ENCODE peak calls at places on chromosomes 4 and X, in six cellular contexts. Q is smooth muscle cell of the brain vasculature, C is ureter, X is NCI-H524, W is AG08395, A is SK-MEL-5. I is an unnamed sample.

GRCh38 chrX:54482839-54483593 is 13.0 kb downstream of the FGD1 start:
- DNase-seq in Q (no peak), C (no peak), X (no peak), W (peak; percentile 31), A (peak; percentile 56), I (no peak)

GRCh38 chr4:110309686-110310085 is 111.3 kb upstream of the ELOVL6 start:
- DNase-seq in Q (peak; percentile 35), C (no peak), X (no peak), W (peak; percentile 10), A (no peak), I (no peak)

GRCh38 chr4:41321216-41321945 is 64.7 kb downstream of the UCHL1 start:
- DNase-seq in Q (no peak), C (no peak), X (no peak), W (no peak), A (no peak), I (no peak)

GRCh38 chrX:104435249-104435648 is 130.8 kb upstream of the IL1RAPL2 start:
- DNase-seq in Q (no peak), C (no peak), X (no peak), W (no peak), A (no peak), I (peak; percentile 8)

GRCh38 chr4:6391852-6392188 is 80.6 kb downstream of the PPP2R2C start:
- DNase-seq in Q (no peak), C (no peak), X (no peak), W (no peak), A (no peak), I (no peak)

GRCh38 chr4:110472583-110473329 is 3.2 kb upstream of the ENPEP start:
- DNase-seq in Q (no peak), C (no peak), X (no peak), W (no peak), A (no peak), I (no peak)

GRCh38 chrX:30593435-30594200 is 16.1 kb upstream of the TASL start:
- DNase-seq in Q (no peak), C (no peak), X (no peak), W (no peak), A (no peak), I (no peak)

GRCh38 chrX:39613508-39613921 is 484.2 kb downstream of the BCOR start:
- DNase-seq in Q (no peak), C (no peak), X (peak; percentile 85), W (no peak), A (no peak), I (peak; percentile 4)

GRCh38 chrX:39972340-39972739 is 125.4 kb downstream of the BCOR start:
- DNase-seq in Q (no peak), C (no peak), X (no peak), W (peak; percentile 38), A (no peak), I (no peak)

GRCh38 chrX:115894087-115894486 is 276.5 kb upstream of the AGTR2 start:
- DNase-seq in Q (no peak), C (peak; percentile 50), X (peak; percentile 71), W (peak; percentile 57), A (peak; percentile 25), I (no peak)

GRCh38 chr4:139872274-139872673 is 206.7 kb downstream of the MGST2 start:
- DNase-seq in Q (peak; percentile 41), C (no peak), X (no peak), W (peak; percentile 80), A (no peak), I (no peak)

GRCh38 chr4:77010841-77011354 is 61.3 kb downstream of the SEPTIN11 start:
- DNase-seq in Q (no peak), C (no peak), X (no peak), W (peak; percentile 79), A (no peak), I (no peak)

GRCh38 chrX:150363561-150364346 is 637 bp downstream of the MAMLD1 start:
- DNase-seq in Q (no peak), C (no peak), X (peak; percentile 6), W (no peak), A (no peak), I (no peak)

GRCh38 chr4:120691536-120691935 is 231.0 kb downstream of the PRDM5 start:
- DNase-seq in Q (no peak), C (no peak), X (no peak), W (no peak), A (no peak), I (no peak)

GRCh38 chr4:55545681-55546632 is 752 bp downstream of the CLOCK start:
- DNase-seq in Q (peak; percentile 21), C (peak; percentile 85), X (peak; percentile 43), W (peak; percentile 62), A (peak; percentile 65), I (peak; percentile 59)

GRCh38 chr4:101911616-101912015 is 121.1 kb downstream of the BANK1 start:
- DNase-seq in Q (no peak), C (no peak), X (no peak), W (no peak), A (no peak), I (no peak)

GRCh38 chr4:170465434-170465833 is 375.7 kb upstream of the AADAT start:
- DNase-seq in Q (no peak), C (no peak), X (no peak), W (no peak), A (no peak), I (no peak)

GRCh38 chr4:42671431-42672194 is 14.7 kb upstream of the ATP8A1 start:
- DNase-seq in Q (no peak), C (no peak), X (no peak), W (no peak), A (no peak), I (no peak)

GRCh38 chrX:68694429-68695205 is 47.2 kb downstream of the STARD8 start:
- DNase-seq in Q (no peak), C (no peak), X (no peak), W (no peak), A (no peak), I (no peak)

GRCh38 chr4:166121897-166122296 is 248.9 kb downstream of the TLL1 start:
- DNase-seq in Q (no peak), C (no peak), X (no peak), W (no peak), A (no peak), I (no peak)

GRCh38 chr4:36337665-36338064 is 56.2 kb downstream of the DTHD1 start:
- DNase-seq in Q (no peak), C (no peak), X (no peak), W (no peak), A (no peak), I (no peak)

GRCh38 chr4:5470318-5470889 is 238.0 kb downstream of the EVC2 start:
- DNase-seq in Q (no peak), C (no peak), X (no peak), W (no peak), A (no peak), I (no peak)

GRCh38 chrX:95325185-95325584 is 1359.5 kb upstream of the DIAPH2 start:
- DNase-seq in Q (no peak), C (no peak), X (no peak), W (no peak), A (no peak), I (no peak)

GRCh38 chr4:154908168-154908567 is 127.1 kb downstream of the RBM46 start:
- DNase-seq in Q (no peak), C (no peak), X (no peak), W (no peak), A (no peak), I (no peak)

GRCh38 chrX:153513265-153513664 is 4.2 kb upstream of the ATP2B3 start:
- DNase-seq in Q (no peak), C (no peak), X (no peak), W (no peak), A (no peak), I (no peak)

GRCh38 chr4:145797278-145797677 is 117.3 kb downstream of the C4orf51 start:
- DNase-seq in Q (no peak), C (no peak), X (peak; percentile 3), W (no peak), A (no peak), I (no peak)

GRCh38 chrX:104098151-104098808 is 14.0 kb upstream of the ZCCHC18 start:
- DNase-seq in Q (peak; percentile 36), C (peak; percentile 52), X (peak; percentile 66), W (peak; percentile 59), A (peak; percentile 74), I (peak; percentile 27)

GRCh38 chr4:121113680-121114079 is 41.3 kb upstream of the NDNF start:
- DNase-seq in Q (no peak), C (no peak), X (no peak), W (no peak), A (no peak), I (no peak)

GRCh38 chr4:122666527-122667245 is 45.8 kb upstream of the IL21 start:
- DNase-seq in Q (peak; percentile 35), C (no peak), X (no peak), W (peak; percentile 79), A (no peak), I (no peak)

I was measured in prostate gland.